ENCODE peak calls at places on chromosomes 2 and 18, in six cellular contexts. O, I, S, F, L and Q are unnamed samples.

GRCh38 chr2:128282246-128282975 is 36.3 kb downstream of the HS6ST1 start:
- DNase-seq in O (no peak), I (no peak), S (no peak), F (no peak), L (no peak), Q (no peak)

GRCh38 chr2:144703852-144704324 is 184.0 kb upstream of the ZEB2 start:
- DNase-seq in O (no peak), I (no peak), S (no peak), F (no peak), L (no peak), Q (no peak)

GRCh38 chr2:140270229-140270628 is 1490.0 kb upstream of the NXPH2 start:
- DNase-seq in O (no peak), I (no peak), S (no peak), F (no peak), L (no peak), Q (no peak)

GRCh38 chr2:207311316-207312005 is 145.7 kb upstream of the KLF7 start:
- DNase-seq in O (peak), I (no peak), S (no peak), F (peak), L (no peak), Q (no peak)

GRCh38 chr2:232863996-232864395 is 6.1 kb upstream of the SNORC start:
- DNase-seq in O (no peak), I (no peak), S (no peak), F (no peak), L (no peak), Q (no peak)

GRCh38 chr2:218569661-218570500 is 1.2 kb downstream of the CNOT9 start:
- DNase-seq in O (no peak), I (no peak), S (no peak), F (peak), L (no peak), Q (peak)

GRCh38 chr2:59761966-59762365 is 791.5 kb downstream of the BCL11A start:
- DNase-seq in O (no peak), I (no peak), S (no peak), F (peak), L (no peak), Q (no peak)

GRCh38 chr2:124530203-124530602 is 505.1 kb downstream of the CNTNAP5 start:
- DNase-seq in O (no peak), I (no peak), S (no peak), F (no peak), L (no peak), Q (no peak)

GRCh38 chr18:37537868-37538525 is 27.6 kb downstream of the CELF4 start:
- DNase-seq in O (peak), I (no peak), S (no peak), F (peak), L (peak), Q (no peak)

GRCh38 chr2:217407466-217407865 is 547.6 kb upstream of the TNP1 start:
- DNase-seq in O (no peak), I (no peak), S (no peak), F (no peak), L (no peak), Q (no peak)

GRCh38 chr18:6482198-6482977 is 67.7 kb upstream of the L3MBTL4 start:
- DNase-seq in O (peak), I (no peak), S (no peak), F (peak), L (peak), Q (no peak)

GRCh38 chr2:33426666-33427231 is 49.7 kb upstream of the RASGRP3 start:
- DNase-seq in O (no peak), I (no peak), S (no peak), F (peak), L (peak), Q (no peak)

GRCh38 chr2:27752551-27753237 is 18.8 kb upstream of the MRPL33 start:
- DNase-seq in O (no peak), I (no peak), S (no peak), F (peak), L (no peak), Q (no peak)

GRCh38 chr2:239800785-239801184 is 224.4 kb downstream of the NDUFA10 start:
- DNase-seq in O (no peak), I (no peak), S (no peak), F (no peak), L (no peak), Q (no peak)

GRCh38 chr18:46070683-46071614 is 1.1 kb downstream of the PSTPIP2 start:
- DNase-seq in O (peak), I (no peak), S (peak), F (no peak), L (no peak), Q (no peak)